ENCODE peak calls at places on chromosomes 13 and 19, in seven cellular contexts. B is PC-3, I is hepatocyte, G is GM23248, N is GM23338, P is MM.1S, U is HCT116. C is an unnamed sample.

GRCh38 chr13:28355822-28356371 is 139.0 kb downstream of the FLT1 start:
- DNase-seq in I (peak), B (no peak), P (no peak), U (no peak), G (peak), N (no peak), C (no peak)

GRCh38 chr13:98203641-98204326 is 26.7 kb upstream of the RNF113B start:
- DNase-seq in B (no peak), G (peak), P (no peak), U (no peak), N (no peak), I (no peak), C (no peak)

GRCh38 chr13:25872871-25873607 is 178.8 kb downstream of the SHISA2 start:
- DNase-seq in I (no peak), G (no peak), B (no peak), U (no peak), N (no peak), P (no peak), C (no peak)

GRCh38 chr13:107066355-107066754 is 498.4 kb upstream of the ARGLU1 start:
- DNase-seq in N (no peak), P (no peak), G (no peak), B (no peak), I (no peak), U (no peak), C (no peak)

GRCh38 chr13:102214956-102215355 is 186.9 kb downstream of the FGF14 start:
- DNase-seq in N (no peak), P (no peak), G (no peak), B (no peak), I (no peak), U (no peak), C (no peak)

GRCh38 chr19:55206664-55207500 is 2.4 kb downstream of the PTPRH start:
- DNase-seq in I (peak), G (peak), N (peak), B (peak), P (peak), U (peak), C (peak)

GRCh38 chr13:20358022-20358421 is 125.9 kb upstream of the GJB6 start:
- DNase-seq in N (no peak), P (no peak), B (no peak), G (no peak), U (no peak), I (no peak), C (no peak)

GRCh38 chr13:48496796-48497195 is 36.1 kb downstream of the RCBTB2 start:
- DNase-seq in U (no peak), N (peak), G (no peak), I (no peak), B (no peak), P (no peak), C (no peak)

GRCh38 chr13:30216111-30216510 is 91.2 kb downstream of the KATNAL1 start:
- DNase-seq in I (no peak), G (no peak), U (no peak), N (peak), P (no peak), B (no peak), C (no peak)

GRCh38 chr13:107650081-107650701 is 565.1 kb downstream of the LIG4 start:
- DNase-seq in B (peak), U (peak), G (peak), N (peak), I (peak), P (peak), C (peak)

GRCh38 chr19:5563941-5564612 is 3.7 kb downstream of the TINCR start:
- DNase-seq in P (no peak), N (no peak), G (peak), B (peak), U (no peak), I (peak), C (no peak)

GRCh38 chr13:77022341-77022740 is 4.6 kb downstream of the FBXL3 start:
- DNase-seq in I (peak), B (no peak), N (no peak), U (no peak), P (no peak), G (peak), C (no peak)

GRCh38 chr19:51333836-51334460 is 8.0 kb downstream of the VSIG10L start:
- DNase-seq in B (peak), P (no peak), I (no peak), U (peak), N (peak), G (no peak), C (no peak)

GRCh38 chr13:75547917-75548316 is 1.7 kb upstream of the UCHL3 start:
- DNase-seq in B (no peak), P (no peak), U (no peak), G (peak), N (no peak), I (no peak), C (no peak)

GRCh38 chr13:52665325-52665724 is 12.7 kb downstream of the SUGT1 start:
- DNase-seq in I (peak), N (peak), G (peak), P (peak), U (peak), B (peak), C (peak)

GRCh38 chr19:45293682-45294081 is 29.0 kb downstream of the CKM start:
- DNase-seq in G (no peak), U (no peak), P (no peak), I (no peak), N (no peak), B (peak), C (no peak)

GRCh38 chr19:7925171-7925837 is 631 bp downstream of the CTXN1 start:
- DNase-seq in U (peak), P (peak), G (peak), I (peak), N (peak), B (peak), C (peak)

GRCh38 chr19:55309437-55309836 is 15.7 kb downstream of the TMEM150B start:
- DNase-seq in G (no peak), U (no peak), I (no peak), B (no peak), N (no peak), P (no peak), C (no peak)

GRCh38 chr13:75226092-75226491 is 255.9 kb downstream of the TBC1D4 start:
- DNase-seq in B (peak), I (no peak), P (no peak), U (peak), N (peak), G (peak), C (no peak)

GRCh38 chr19:44552324-44552723 is 22.8 kb upstream of the CEACAM20 start:
- DNase-seq in I (peak), P (peak), B (peak), N (peak), G (peak), U (peak), C (peak)

GRCh38 chr13:98822238-98822606 is 69.8 kb upstream of the SLC15A1 start:
- DNase-seq in G (peak), U (no peak), I (no peak), P (no peak), B (no peak), N (no peak), C (no peak)

GRCh38 chr13:33129094-33129832 is 113.0 kb downstream of the KL start:
- DNase-seq in B (no peak), I (no peak), U (no peak), P (no peak), N (no peak), G (no peak), C (no peak)

GRCh38 chr13:96710166-96710866 is 284.0 kb downstream of the OXGR1 start:
- DNase-seq in U (no peak), G (no peak), P (peak), B (no peak), I (no peak), N (peak), C (peak)

GRCh38 chr19:16075430-16076153 is 703 bp upstream of the TPM4 start:
- DNase-seq in P (no peak), B (no peak), G (no peak), N (no peak), I (no peak), U (no peak), C (peak)

GRCh38 chr19:53086949-53087348 is 16.3 kb downstream of the ZNF160 start:
- DNase-seq in G (no peak), I (no peak), P (no peak), N (no peak), U (no peak), B (no peak), C (no peak)

GRCh38 chr19:34131100-34131499 is 41.2 kb upstream of the LSM14A start:
- DNase-seq in P (no peak), N (no peak), G (peak), B (no peak), U (no peak), I (no peak), C (no peak)

GRCh38 chr13:107590556-107590955 is 624.8 kb downstream of the LIG4 start:
- DNase-seq in G (no peak), U (no peak), I (no peak), N (no peak), B (no peak), P (no peak), C (no peak)

GRCh38 chr19:31110331-31110730 is 238.9 kb downstream of the TSHZ3 start:
- DNase-seq in I (peak), G (peak), P (no peak), B (no peak), U (no peak), N (peak), C (peak)

GRCh38 chr19:47005164-47005641 is 14.4 kb upstream of the NPAS1 start:
- DNase-seq in G (no peak), N (peak), U (no peak), P (no peak), B (no peak), I (no peak), C (no peak)

GRCh38 chr13:91133941-91134772 is 213.3 kb upstream of the MIR17HG start:
- DNase-seq in B (peak), G (peak), P (peak), U (peak), I (peak), N (peak), C (peak)

GRCh38 chr19:46159893-46160775 is 12.1 kb downstream of the IGFL2 start:
- DNase-seq in G (no peak), I (no peak), N (no peak), B (no peak), U (no peak), P (no peak), C (no peak)

GRCh38 chr13:39039033-39039432 is 777 bp downstream of the NHLRC3 start:
- DNase-seq in N (no peak), B (no peak), P (peak), I (no peak), U (no peak), G (peak), C (no peak)

GRCh38 chr19:823565-824121 is 1.9 kb upstream of the PLPPR3 start:
- DNase-seq in U (no peak), I (peak), N (no peak), G (no peak), P (no peak), B (no peak), C (peak)

GRCh38 chr19:824885-825284 is 2.8 kb upstream of the AZU1 start:
- DNase-seq in N (no peak), I (no peak), B (no peak), U (no peak), G (no peak), P (no peak), C (no peak)

GRCh38 chr19:821976-822773 is 420 bp upstream of the PLPPR3 start:
- DNase-seq in N (peak), I (peak), B (no peak), U (no peak), G (no peak), P (no peak), C (peak)

GRCh38 chr19:825897-826640 is 1.6 kb upstream of the AZU1 start:
- DNase-seq in G (no peak), N (no peak), I (no peak), P (no peak), U (no peak), B (no peak), C (no peak)

DNA sequence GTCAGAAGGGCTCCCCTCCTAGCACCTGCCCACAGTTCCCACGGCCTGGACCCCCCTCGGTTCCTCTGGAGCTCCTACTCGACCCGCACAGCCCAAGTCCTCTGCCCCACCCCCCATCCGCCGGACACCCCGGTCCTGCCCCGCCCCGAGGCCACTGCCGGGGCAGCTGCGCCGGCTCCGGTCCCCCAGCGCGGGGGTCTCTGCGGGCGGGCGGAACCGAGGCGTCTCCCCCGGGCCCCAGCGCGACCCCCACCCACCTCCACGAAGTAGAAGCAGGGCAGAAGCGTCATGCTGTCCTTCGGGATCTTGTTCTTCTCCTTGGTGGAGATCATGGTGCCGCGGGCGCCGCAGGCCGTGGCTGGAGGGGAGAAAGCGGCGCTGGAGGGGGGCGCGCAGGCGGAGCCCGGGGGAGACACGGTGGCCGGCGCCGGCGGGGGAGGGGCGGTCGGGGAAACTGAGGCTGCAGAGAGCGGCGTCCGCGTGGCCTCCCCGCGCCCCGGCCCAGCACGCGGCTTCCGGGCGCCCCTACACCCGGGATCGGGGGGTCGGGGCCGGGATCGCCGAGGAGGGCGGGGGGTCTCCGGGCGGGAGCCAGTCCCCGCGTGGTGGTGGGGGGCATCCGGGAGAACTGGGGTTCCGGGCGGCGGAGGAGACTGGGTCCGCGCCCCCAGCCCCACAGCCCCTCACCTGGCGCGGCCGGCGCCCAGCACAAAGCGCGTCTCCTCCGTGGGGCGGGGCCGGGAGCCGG is at the start of gene PLPPR3:
- DNase-seq in I (peak), P (no peak), U (no peak), B (no peak), N (peak), G (no peak), C (peak)
- TF ChIP-seq EZH2 in I (no peak), P (no peak), U (no peak), B (no peak), N (no peak), G (no peak), C (no peak)

GRCh38 chr13:40379186-40379585 is 287.3 kb downstream of the FOXO1 start:
- DNase-seq in G (no peak), U (no peak), I (no peak), N (no peak), B (no peak), P (no peak), C (no peak)

GRCh38 chr13:40376296-40376849 is 290.1 kb downstream of the FOXO1 start:
- DNase-seq in G (no peak), I (no peak), B (no peak), N (no peak), U (no peak), P (no peak), C (no peak)

GRCh38 chr13:40376867-40377266 is 289.6 kb downstream of the FOXO1 start:
- DNase-seq in P (no peak), I (no peak), U (no peak), B (no peak), N (no peak), G (no peak), C (no peak)

GRCh38 chr13:40375522-40376171 is 290.8 kb downstream of the FOXO1 start:
- DNase-seq in B (no peak), P (no peak), I (no peak), U (no peak), N (no peak), G (peak), C (no peak)

DNA sequence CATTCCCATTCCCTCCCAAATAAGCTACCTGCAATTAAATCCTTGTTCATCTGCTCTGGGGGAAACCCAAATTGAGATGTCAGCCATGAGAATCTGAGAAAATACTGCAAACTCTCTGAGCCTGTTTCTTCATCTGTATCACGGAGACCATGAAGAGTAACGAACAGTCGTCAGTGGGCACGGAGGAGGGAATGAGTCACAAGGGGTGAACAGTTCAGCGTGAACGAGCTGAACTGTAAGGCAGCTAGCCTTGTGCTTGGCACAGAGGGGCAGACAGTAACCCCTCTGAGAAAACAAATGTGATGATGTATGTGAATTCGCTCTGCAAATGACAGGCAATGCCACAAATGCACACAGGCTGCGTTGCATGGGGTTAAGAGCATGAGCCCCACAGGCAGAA is 288.7 kb downstream of the FOXO1 start:
- DNase-seq in U (no peak), B (no peak), P (no peak), G (peak), N (no peak), I (no peak), C (no peak)
- TF ChIP-seq EZH2phosphoT487 in U (no peak), B (no peak), P (no peak), G (no peak), N (no peak), I (no peak), C (no peak)

DNA sequence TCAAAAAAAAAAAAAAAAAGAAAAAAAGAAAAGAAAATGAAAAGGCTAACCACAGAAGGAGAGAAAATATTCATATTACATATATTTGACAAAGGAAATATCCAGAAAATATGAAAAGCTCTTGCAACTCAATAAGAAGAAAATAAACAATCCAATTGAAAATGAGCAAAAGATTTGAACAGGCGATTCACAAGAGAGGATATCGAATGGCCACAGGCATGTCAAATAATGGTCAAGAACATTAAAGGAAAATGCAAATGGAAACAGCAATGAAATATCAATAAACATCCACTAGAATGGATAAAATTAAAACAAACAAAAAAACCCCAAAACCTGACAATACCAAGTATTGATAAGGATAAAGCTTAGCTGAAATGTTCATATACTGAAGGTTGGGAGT is 8.1 kb downstream of the LGALS7 start:
- DNase-seq in I (no peak), N (no peak), G (no peak), P (no peak), U (no peak), B (no peak), C (no peak)
- TF ChIP-seq EZH2 in I (no peak), N (no peak), G (no peak), P (no peak), U (no peak), B (no peak), C (no peak)

DNA sequence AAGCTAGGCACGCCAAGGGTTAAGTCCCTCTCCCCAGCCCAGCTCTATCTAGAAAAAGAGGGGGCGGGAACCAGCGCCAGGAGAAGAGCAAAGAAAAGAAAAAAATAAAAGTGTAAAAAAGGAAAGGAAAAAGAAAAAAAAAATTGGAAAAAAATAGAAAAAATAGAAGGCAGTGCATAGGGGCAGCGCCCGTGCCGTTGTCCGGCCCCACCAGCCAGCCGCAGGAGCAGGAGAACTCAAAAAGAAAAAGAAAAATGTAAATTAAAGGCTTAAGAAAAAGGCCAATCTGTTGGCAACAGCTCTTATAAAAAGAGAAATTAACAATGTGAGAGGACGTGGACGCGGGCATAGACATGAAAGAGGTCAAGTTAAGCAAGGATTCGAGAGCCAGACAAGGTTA is 105.4 kb upstream of the ZNF98 start:
- DNase-seq in B (no peak), N (no peak), U (no peak), I (no peak), P (no peak), G (no peak), C (no peak)
- TF ChIP-seq EZH2phosphoT487 in B (no peak), N (no peak), U (no peak), I (no peak), P (no peak), G (no peak), C (no peak)

GRCh38 chr19:2289714-2290435 is 7.9 kb upstream of the PEAK3 start:
- DNase-seq in B (no peak), P (peak), N (peak), G (peak), U (no peak), I (no peak), C (peak)
- TF ChIP-seq EZH2 in B (no peak), P (no peak), N (peak), G (peak), U (no peak), I (peak), C (peak)

GRCh38 chr13:113584870-113585671 is 518 bp downstream of the TFDP1 start:
- DNase-seq in P (peak), U (no peak), I (no peak), N (peak), G (peak), B (peak), C (peak)
- TF ChIP-seq EZH2phosphoT487 in P (no peak), U (no peak), I (no peak), N (no peak), G (no peak), B (no peak), C (no peak)

DNA sequence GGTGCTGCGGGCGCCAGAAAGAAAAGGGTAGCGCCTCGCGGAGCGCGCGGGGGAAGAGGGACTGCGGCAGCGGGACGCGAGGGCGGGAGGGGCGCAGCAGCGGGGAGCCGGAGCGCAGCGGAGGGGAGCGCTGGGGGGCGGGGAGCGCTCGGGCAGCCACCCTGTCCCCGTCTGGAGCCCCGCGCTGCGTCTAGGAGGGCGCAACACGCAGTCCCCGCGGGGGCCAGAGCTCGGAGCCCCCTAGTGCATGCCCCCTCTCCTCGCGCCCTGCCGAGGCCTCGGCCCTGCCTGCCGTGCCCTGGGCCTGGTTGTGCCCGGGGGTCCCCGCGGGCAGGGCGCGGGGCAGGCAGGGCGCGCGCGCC is 37.9 kb downstream of the SOX1 start:
- DNase-seq in I (no peak), G (no peak), B (no peak), U (no peak), N (no peak), P (no peak), C (no peak)
- TF ChIP-seq EZH2 in I (no peak), G (no peak), B (no peak), U (no peak), N (no peak), P (no peak), C (no peak)